ENCODE peak calls at places on chromosomes 7 and 10, in four cellular contexts. X is IMR-90, N is K562, R is GM12878. E is an unnamed sample.
A peak's percentile ranks its signal among the peaks of the same experiment; 100 is the strongest.

GRCh38 chr7:140810385-140810784 is 113.9 kb downstream of the NDUFB2 start:
- DNase-seq in X (no peak), N (no peak), R (no peak), E (no peak)

GRCh38 chr10:68235111-68235510 is 3.2 kb upstream of the ATOH7 start:
- DNase-seq in X (no peak), N (no peak), R (no peak), E (no peak)

GRCh38 chr7:24025094-24025493 is 258.9 kb upstream of the NPY start:
- DNase-seq in X (peak; percentile 8), N (no peak), R (no peak), E (no peak)

GRCh38 chr10:100802607-100803006 is 57.2 kb downstream of the PAX2 start:
- DNase-seq in X (no peak), N (no peak), R (no peak), E (no peak)

GRCh38 chr7:41319601-41320000 is 383.3 kb downstream of the INHBA start:
- DNase-seq in X (no peak), N (no peak), R (no peak), E (no peak)

GRCh38 chr7:159139202-159139601 is 5.5 kb downstream of the VIPR2 start:
- DNase-seq in X (no peak), N (no peak), R (no peak), E (no peak)

GRCh38 chr7:132390705-132391104 is 185.6 kb downstream of the PLXNA4 start:
- DNase-seq in X (peak; percentile 12), N (no peak), R (no peak), E (no peak)

GRCh38 chr10:43816351-43817321 is 168.0 kb upstream of the ZNF32 start:
- DNase-seq in X (peak; percentile 72), N (no peak), R (peak; percentile 61), E (no peak)

DNA sequence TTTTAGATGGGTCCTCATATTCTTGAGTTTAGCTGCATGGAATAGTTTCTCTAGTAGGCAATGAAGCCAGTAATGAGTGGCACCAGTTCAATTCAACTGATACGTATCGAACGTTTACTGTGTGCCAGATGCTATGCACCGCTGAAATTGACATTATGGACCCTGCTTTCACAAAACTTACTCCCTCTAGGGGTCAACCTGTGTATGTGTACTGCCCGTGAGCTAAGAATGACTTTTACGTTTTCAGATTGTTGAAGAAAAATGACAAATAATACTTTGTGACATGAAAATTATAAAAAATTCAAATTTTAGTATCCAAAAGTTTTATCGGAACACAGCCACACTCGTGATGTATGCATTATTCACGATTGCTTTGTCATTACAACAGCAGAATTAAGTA is 95.5 kb downstream of the ZMYND11 start:
- DNase-seq in X (no peak), N (peak; percentile 39), R (no peak), E (peak; percentile 12)
- TF ChIP-seq CTCF in X (peak; percentile 36), N (peak; percentile 55), R (peak; percentile 20), E (peak; percentile 47)

GRCh38 chr10:86941991-86942421 is 15.4 kb downstream of the MMRN2 start:
- DNase-seq in X (no peak), N (no peak), R (no peak), E (no peak)

GRCh38 chr10:86943316-86944030 is 13.9 kb downstream of the MMRN2 start:
- DNase-seq in X (no peak), N (no peak), R (no peak), E (no peak)

GRCh38 chr10:86941426-86941825 is 16.0 kb downstream of the MMRN2 start:
- DNase-seq in X (no peak), N (no peak), R (no peak), E (no peak)

GRCh38 chr10:86944031-86944419 is 13.4 kb downstream of the MMRN2 start:
- DNase-seq in X (no peak), N (no peak), R (no peak), E (no peak)

GRCh38 chr10:86942441-86943315 is 14.7 kb downstream of the MMRN2 start:
- DNase-seq in X (no peak), N (no peak), R (no peak), E (no peak)
- TF ChIP-seq FOS in X (no peak), N (no peak), R (no peak), E (no peak)

GRCh38 chr10:35632027-35632426 is 10.1 kb downstream of the FZD8 start:
- DNase-seq in X (no peak), N (no peak), R (no peak), E (no peak)
- TF ChIP-seq CTCF in X (no peak), N (no peak), R (no peak), E (no peak)

GRCh38 chr7:149440222-149440621 is 20.6 kb downstream of the ZNF777 start:
- DNase-seq in X (peak; percentile 14), N (no peak), R (no peak), E (no peak)
- TF ChIP-seq FOS in X (no peak), N (no peak), R (no peak), E (no peak)

GRCh38 chr10:12949248-12949647 is 52.3 kb downstream of the CCDC3 start:
- DNase-seq in X (no peak), N (peak; percentile 15), R (no peak), E (no peak)
- TF ChIP-seq CTCF in X (no peak), N (peak; percentile 47), R (no peak), E (no peak)

GRCh38 chr7:42959549-42959948 is 27.4 kb downstream of the MRPL32 start:
- DNase-seq in X (no peak), N (no peak), R (no peak), E (no peak)

GRCh38 chr7:42952328-42952727 is 20.2 kb downstream of the MRPL32 start:
- DNase-seq in X (no peak), N (no peak), R (no peak), E (no peak)

GRCh38 chr7:42960762-42961161 is 28.6 kb downstream of the MRPL32 start:
- DNase-seq in X (no peak), N (no peak), R (no peak), E (no peak)

GRCh38 chr7:42953989-42954388 is 21.8 kb downstream of the MRPL32 start:
- DNase-seq in X (no peak), N (no peak), R (no peak), E (no peak)

GRCh38 chr7:42956062-42956461 is 23.9 kb downstream of the MRPL32 start:
- DNase-seq in X (no peak), N (no peak), R (no peak), E (no peak)
- TF ChIP-seq FOS in X (no peak), N (no peak), R (no peak), E (no peak)

E was measured in endothelial cell of umbilical vein.